ENCODE peak calls at places on chromosomes 5 and 9, in eight cellular contexts. K, G, O, E, Y, N, P and L are unnamed samples.

GRCh38 chr5:67267522-67268232 is 71.1 kb upstream of the CD180 start:
- DNase-seq in K (no peak), G (no peak), O (peak), E (no peak), Y (no peak), N (peak), P (no peak), L (peak)

GRCh38 chr5:152942633-152943336 is 537.7 kb upstream of the NMUR2 start:
- DNase-seq in K (no peak), G (no peak), O (no peak), E (no peak), Y (no peak), N (no peak), P (no peak), L (peak)

GRCh38 chr9:2411459-2412215 is 209.9 kb upstream of the VLDLR start:
- DNase-seq in K (peak), G (peak), O (no peak), E (no peak), Y (no peak), N (no peak), P (no peak), L (no peak)

GRCh38 chr9:36398745-36399144 is 1.3 kb downstream of the RNF38 start:
- DNase-seq in K (no peak), G (peak), O (peak), E (no peak), Y (no peak), N (no peak), P (no peak), L (no peak)

GRCh38 chr5:166713281-166713680 is 1578.2 kb upstream of the WWC1 start:
- DNase-seq in K (no peak), G (no peak), O (no peak), E (no peak), Y (no peak), N (no peak), P (no peak), L (no peak)

GRCh38 chr9:134624119-134624826 is 17.3 kb upstream of the COL5A1 start:
- DNase-seq in K (no peak), G (peak), O (peak), E (no peak), Y (no peak), N (no peak), P (no peak), L (peak)

GRCh38 chr9:28293691-28294090 is 720.4 kb upstream of the C9orf72 start:
- DNase-seq in K (no peak), G (no peak), O (no peak), E (no peak), Y (no peak), N (no peak), P (no peak), L (no peak)

GRCh38 chr9:112112941-112113399 is 62.1 kb downstream of the SUSD1 start:
- DNase-seq in K (no peak), G (peak), O (no peak), E (no peak), Y (no peak), N (peak), P (peak), L (no peak)

GRCh38 chr9:134192311-134192950 is 28.1 kb upstream of the RNU6ATAC start:
- DNase-seq in K (no peak), G (no peak), O (no peak), E (no peak), Y (no peak), N (peak), P (no peak), L (peak)

GRCh38 chr9:97853844-97854695 is 1.0 kb downstream of the FOXE1 start:
- DNase-seq in K (no peak), G (peak), O (no peak), E (peak), Y (peak), N (peak), P (peak), L (peak)

GRCh38 chr5:120073722-120074121 is 390.4 kb upstream of the PRR16 start:
- DNase-seq in K (no peak), G (no peak), O (no peak), E (no peak), Y (no peak), N (peak), P (no peak), L (no peak)

GRCh38 chr9:131727795-131728545 is 11.9 kb downstream of the RAPGEF1 start:
- DNase-seq in K (no peak), G (no peak), O (no peak), E (no peak), Y (no peak), N (no peak), P (no peak), L (no peak)

GRCh38 chr9:38047301-38048251 is 21.5 kb downstream of the SHB start:
- DNase-seq in K (peak), G (peak), O (peak), E (peak), Y (no peak), N (no peak), P (no peak), L (peak)

GRCh38 chr9:107827304-107827703 is 337.7 kb upstream of the KLF4 start:
- DNase-seq in K (no peak), G (no peak), O (no peak), E (no peak), Y (no peak), N (no peak), P (no peak), L (no peak)

GRCh38 chr5:51187953-51188591 is 195.2 kb upstream of the ISL1 start:
- DNase-seq in K (no peak), G (no peak), O (no peak), E (no peak), Y (no peak), N (peak), P (no peak), L (no peak)

GRCh38 chr5:83485842-83486241 is 14.3 kb downstream of the VCAN start:
- DNase-seq in K (no peak), G (no peak), O (no peak), E (no peak), Y (no peak), N (no peak), P (no peak), L (no peak)

GRCh38 chr9:125829743-125830142 is 82.6 kb downstream of the PBX3 start:
- DNase-seq in K (no peak), G (peak), O (peak), E (no peak), Y (peak), N (peak), P (peak), L (peak)

GRCh38 chr5:145056805-145057204 is 778.3 kb downstream of the PRELID2 start:
- DNase-seq in K (peak), G (peak), O (no peak), E (no peak), Y (no peak), N (no peak), P (peak), L (no peak)

GRCh38 chr5:61245486-61245885 is 83.2 kb upstream of the SMIM15 start:
- DNase-seq in K (no peak), G (no peak), O (peak), E (no peak), Y (no peak), N (peak), P (no peak), L (no peak)

GRCh38 chr5:172133359-172134029 is 54.5 kb downstream of the STK10 start:
- DNase-seq in K (peak), G (peak), O (peak), E (no peak), Y (no peak), N (no peak), P (no peak), L (peak)

GRCh38 chr5:6686916-6687409 is 26.3 kb upstream of the TENT4A start:
- DNase-seq in K (no peak), G (peak), O (peak), E (peak), Y (no peak), N (no peak), P (no peak), L (no peak)

GRCh38 chr5:89471556-89471955 is 588.6 kb upstream of the MEF2C start:
- DNase-seq in K (no peak), G (peak), O (peak), E (no peak), Y (no peak), N (no peak), P (no peak), L (no peak)

GRCh38 chr5:130995254-130995515 is 169.9 kb downstream of the HINT1 start:
- DNase-seq in K (no peak), G (no peak), O (no peak), E (no peak), Y (no peak), N (no peak), P (no peak), L (no peak)

GRCh38 chr5:124643306-124643705 is 103.1 kb downstream of the ZNF608 start:
- DNase-seq in K (no peak), G (no peak), O (no peak), E (no peak), Y (no peak), N (no peak), P (no peak), L (no peak)

GRCh38 chr5:171272996-171273970 is 35.8 kb upstream of the TLX3 start:
- DNase-seq in K (no peak), G (peak), O (no peak), E (peak), Y (peak), N (peak), P (peak), L (no peak)

GRCh38 chr5:10289353-10289752 is 18.3 kb downstream of the CMBL start:
- DNase-seq in K (no peak), G (peak), O (peak), E (no peak), Y (no peak), N (no peak), P (no peak), L (no peak)

GRCh38 chr5:174918655-174919054 is 194.3 kb downstream of the MSX2 start:
- DNase-seq in K (no peak), G (no peak), O (no peak), E (no peak), Y (no peak), N (no peak), P (no peak), L (no peak)

GRCh38 chr5:77029376-77029885 is 773 bp upstream of the AGGF1 start:
- DNase-seq in K (no peak), G (no peak), O (no peak), E (no peak), Y (no peak), N (no peak), P (no peak), L (no peak)

GRCh38 chr5:115671939-115672338 is 46.1 kb upstream of the TMED7 start:
- DNase-seq in K (no peak), G (no peak), O (no peak), E (no peak), Y (no peak), N (no peak), P (no peak), L (no peak)

GRCh38 chr5:142717582-142718215 is 31.8 kb upstream of the FGF1 start:
- DNase-seq in K (no peak), G (peak), O (peak), E (peak), Y (no peak), N (peak), P (peak), L (no peak)

GRCh38 chr5:160354666-160355065 is 15.8 kb downstream of the C1QTNF2 start:
- DNase-seq in K (no peak), G (no peak), O (no peak), E (no peak), Y (no peak), N (no peak), P (no peak), L (no peak)

GRCh38 chr5:66882592-66883227 is 286.5 kb downstream of the MAST4 start:
- DNase-seq in K (no peak), G (no peak), O (no peak), E (no peak), Y (no peak), N (no peak), P (no peak), L (no peak)

GRCh38 chr5:57435701-57436134 is 46.9 kb downstream of the ACTBL2 start:
- DNase-seq in K (peak), G (peak), O (no peak), E (no peak), Y (no peak), N (no peak), P (no peak), L (no peak)

GRCh38 chr9:21789541-21790037 is 12.8 kb upstream of the MTAP start:
- DNase-seq in K (peak), G (peak), O (peak), E (peak), Y (peak), N (peak), P (peak), L (no peak)

GRCh38 chr9:96116275-96117051 is 185.5 kb downstream of the HSD17B3 start:
- DNase-seq in K (no peak), G (no peak), O (no peak), E (no peak), Y (no peak), N (peak), P (no peak), L (no peak)

GRCh38 chr9:108800632-108801099 is 55.1 kb downstream of the ACTL7B start:
- DNase-seq in K (no peak), G (no peak), O (no peak), E (no peak), Y (no peak), N (no peak), P (no peak), L (no peak)